ENCODE peak calls at places on chromosome 7, in five cellular contexts. One of them, this sample, is unnamed.

GRCh38 chr7:6530626-6531491 is 20.4 kb downstream of the GRID2IP start:
- DNase-seq in tibial artery: no peak
- DNase-seq in transverse colon: peak; percentile 67
- DNase-seq in fibroblast of mammary gland: no peak
- DNase-seq in heart left ventricle: no peak
- DNase-seq in this sample: no peak

GRCh38 chr7:41491313-41491712 is 211.6 kb downstream of the INHBA start:
- DNase-seq in tibial artery: no peak
- DNase-seq in heart left ventricle: no peak
- DNase-seq in fibroblast of mammary gland: no peak
- DNase-seq in transverse colon: no peak
- DNase-seq in this sample: peak; percentile 38

GRCh38 chr7:80348221-80348620 is 163.6 kb downstream of the GNAT3 start:
- DNase-seq in heart left ventricle: no peak
- DNase-seq in fibroblast of mammary gland: no peak
- DNase-seq in tibial artery: no peak
- DNase-seq in transverse colon: no peak
- DNase-seq in this sample: peak; percentile 6

GRCh38 chr7:48298779-48299178 is 127.5 kb downstream of the ABCA13 start:
- DNase-seq in transverse colon: no peak
- DNase-seq in tibial artery: no peak
- DNase-seq in heart left ventricle: no peak
- DNase-seq in fibroblast of mammary gland: peak; percentile 87
- DNase-seq in this sample: peak; percentile 35

GRCh38 chr7:64892666-64893269 is 10.3 kb upstream of the ZNF273 start:
- DNase-seq in tibial artery: no peak
- DNase-seq in transverse colon: no peak
- DNase-seq in heart left ventricle: no peak
- DNase-seq in fibroblast of mammary gland: no peak
- DNase-seq in this sample: no peak

GRCh38 chr7:81845628-81846259 is 75.9 kb upstream of the HGF start:
- DNase-seq in heart left ventricle: no peak
- DNase-seq in fibroblast of mammary gland: peak; percentile 37
- DNase-seq in tibial artery: no peak
- DNase-seq in transverse colon: no peak
- DNase-seq in this sample: no peak

GRCh38 chr7:103887853-103888602 is 101.4 kb downstream of the RELN start:
- DNase-seq in transverse colon: no peak
- DNase-seq in tibial artery: no peak
- DNase-seq in heart left ventricle: no peak
- DNase-seq in fibroblast of mammary gland: peak; percentile 8
- DNase-seq in this sample: no peak

GRCh38 chr7:158869876-158870275 is 13.5 kb downstream of the DYNC2I1 start:
- DNase-seq in fibroblast of mammary gland: no peak
- DNase-seq in tibial artery: no peak
- DNase-seq in heart left ventricle: no peak
- DNase-seq in transverse colon: no peak
- DNase-seq in this sample: no peak

GRCh38 chr7:104267701-104268368 is 60.0 kb upstream of the ORC5 start:
- DNase-seq in heart left ventricle: no peak
- DNase-seq in tibial artery: no peak
- DNase-seq in fibroblast of mammary gland: peak; percentile 51
- DNase-seq in transverse colon: no peak
- DNase-seq in this sample: peak; percentile 27

GRCh38 chr7:14806886-14807285 is 95.7 kb downstream of the DGKB start:
- DNase-seq in fibroblast of mammary gland: no peak
- DNase-seq in heart left ventricle: no peak
- DNase-seq in transverse colon: no peak
- DNase-seq in tibial artery: no peak
- DNase-seq in this sample: no peak

GRCh38 chr7:116495737-116496136 is 3.8 kb upstream of the CAV2 start:
- DNase-seq in transverse colon: no peak
- DNase-seq in fibroblast of mammary gland: peak; percentile 83
- DNase-seq in heart left ventricle: no peak
- DNase-seq in tibial artery: no peak
- DNase-seq in this sample: peak; percentile 96

GRCh38 chr7:136925049-136925448 is 56.6 kb downstream of the CHRM2 start:
- DNase-seq in tibial artery: no peak
- DNase-seq in heart left ventricle: no peak
- DNase-seq in fibroblast of mammary gland: no peak
- DNase-seq in transverse colon: no peak
- DNase-seq in this sample: no peak

GRCh38 chr7:76063525-76063924 is 15.6 kb downstream of the MDH2 start:
- DNase-seq in tibial artery: no peak
- DNase-seq in fibroblast of mammary gland: no peak
- DNase-seq in heart left ventricle: peak; percentile 81
- DNase-seq in transverse colon: peak; percentile 85
- DNase-seq in this sample: peak; percentile 79

GRCh38 chr7:1567082-1567771 is 2.6 kb downstream of the PSMG3 start:
- DNase-seq in transverse colon: peak; percentile 55
- DNase-seq in fibroblast of mammary gland: peak; percentile 99
- DNase-seq in tibial artery: no peak
- DNase-seq in heart left ventricle: no peak
- DNase-seq in this sample: peak; percentile 49

GRCh38 chr7:139034855-139035587 is 821 bp downstream of the ZC3HAV1L start:
- DNase-seq in transverse colon: peak; percentile 34
- DNase-seq in tibial artery: no peak
- DNase-seq in heart left ventricle: no peak
- DNase-seq in fibroblast of mammary gland: peak; percentile 24
- DNase-seq in this sample: peak; percentile 48

GRCh38 chr7:151631149-151631967 is 111.7 kb upstream of the RHEB start:
- DNase-seq in heart left ventricle: no peak
- DNase-seq in tibial artery: no peak
- DNase-seq in transverse colon: no peak
- DNase-seq in fibroblast of mammary gland: no peak
- DNase-seq in this sample: peak; percentile 41

GRCh38 chr7:2047272-2047581 is 185.5 kb downstream of the MAD1L1 start:
- DNase-seq in heart left ventricle: no peak
- DNase-seq in fibroblast of mammary gland: no peak
- DNase-seq in tibial artery: no peak
- DNase-seq in transverse colon: no peak
- DNase-seq in this sample: no peak

GRCh38 chr7:150942591-150943452 is 35.3 kb downstream of the KCNH2 start:
- DNase-seq in heart left ventricle: peak; percentile 29
- DNase-seq in transverse colon: no peak
- DNase-seq in tibial artery: no peak
- DNase-seq in fibroblast of mammary gland: no peak
- DNase-seq in this sample: no peak

GRCh38 chr7:17651926-17652385 is 288.3 kb downstream of the SNX13 start:
- DNase-seq in heart left ventricle: no peak
- DNase-seq in fibroblast of mammary gland: peak; percentile 97
- DNase-seq in transverse colon: no peak
- DNase-seq in tibial artery: no peak
- DNase-seq in this sample: peak; percentile 73

GRCh38 chr7:131034166-131034881 is 293.4 kb upstream of the MKLN1 start:
- DNase-seq in tibial artery: no peak
- DNase-seq in heart left ventricle: no peak
- DNase-seq in transverse colon: no peak
- DNase-seq in fibroblast of mammary gland: peak; percentile 31
- DNase-seq in this sample: no peak

GRCh38 chr7:123346771-123347170 is 147.0 kb upstream of the SLC13A1 start:
- DNase-seq in transverse colon: no peak
- DNase-seq in fibroblast of mammary gland: no peak
- DNase-seq in tibial artery: no peak
- DNase-seq in heart left ventricle: no peak
- DNase-seq in this sample: no peak

GRCh38 chr7:105353752-105354328 is 34.9 kb downstream of the SRPK2 start:
- DNase-seq in heart left ventricle: peak; percentile 64
- DNase-seq in fibroblast of mammary gland: peak; percentile 64
- DNase-seq in tibial artery: peak; percentile 74
- DNase-seq in transverse colon: peak; percentile 48
- DNase-seq in this sample: no peak

GRCh38 chr7:1086588-1087461 is 1.1 kb upstream of the GPER1 start:
- DNase-seq in fibroblast of mammary gland: peak; percentile 52
- DNase-seq in transverse colon: peak; percentile 83
- DNase-seq in heart left ventricle: peak; percentile 67
- DNase-seq in tibial artery: peak; percentile 83
- DNase-seq in this sample: peak; percentile 73

GRCh38 chr7:92904292-92905131 is 68.1 kb upstream of the CDK6 start:
- DNase-seq in tibial artery: no peak
- DNase-seq in heart left ventricle: no peak
- DNase-seq in fibroblast of mammary gland: peak; percentile 96
- DNase-seq in transverse colon: no peak
- DNase-seq in this sample: peak; percentile 91

GRCh38 chr7:43791-44540 is 148.4 kb upstream of the FAM20C start:
- DNase-seq in heart left ventricle: no peak
- DNase-seq in transverse colon: peak; percentile 4
- DNase-seq in fibroblast of mammary gland: no peak
- DNase-seq in tibial artery: peak; percentile 47
- DNase-seq in this sample: no peak

DNA sequence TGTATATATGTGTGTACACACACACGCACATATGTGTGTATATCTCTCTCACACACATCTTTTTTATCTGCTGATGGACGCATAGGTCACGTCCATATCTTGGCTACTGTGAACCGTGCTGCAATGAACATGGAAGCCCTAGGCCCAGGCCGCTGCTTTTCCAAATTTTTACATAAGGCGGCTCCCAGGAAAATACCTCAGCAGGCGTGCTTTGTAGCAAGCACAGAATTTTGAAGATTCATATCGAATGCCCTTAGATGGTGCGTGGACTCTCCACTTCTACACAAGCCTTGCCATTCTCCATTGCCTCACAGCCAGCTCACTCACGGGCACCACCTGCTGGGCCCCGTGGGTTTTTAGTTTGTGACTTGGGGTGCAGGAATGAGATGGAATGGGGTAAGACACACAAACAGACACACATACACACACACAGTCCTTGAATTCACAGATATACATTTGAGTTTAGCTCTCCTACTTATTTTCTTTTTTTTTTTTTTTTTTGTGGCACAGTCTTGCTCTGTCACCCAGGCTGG is 57.9 kb upstream of the RNF32 start:
- DNase-seq in heart left ventricle: no peak
- DNase-seq in transverse colon: no peak
- DNase-seq in tibial artery: no peak
- DNase-seq in fibroblast of mammary gland: no peak
- DNase-seq in this sample: no peak
- TF ChIP-seq CTCF in heart left ventricle: no peak
- TF ChIP-seq CTCF in transverse colon: no peak
- TF ChIP-seq CTCF in tibial artery: no peak
- TF ChIP-seq CTCF in fibroblast of mammary gland: no peak
- TF ChIP-seq CTCF in this sample: no peak

DNA sequence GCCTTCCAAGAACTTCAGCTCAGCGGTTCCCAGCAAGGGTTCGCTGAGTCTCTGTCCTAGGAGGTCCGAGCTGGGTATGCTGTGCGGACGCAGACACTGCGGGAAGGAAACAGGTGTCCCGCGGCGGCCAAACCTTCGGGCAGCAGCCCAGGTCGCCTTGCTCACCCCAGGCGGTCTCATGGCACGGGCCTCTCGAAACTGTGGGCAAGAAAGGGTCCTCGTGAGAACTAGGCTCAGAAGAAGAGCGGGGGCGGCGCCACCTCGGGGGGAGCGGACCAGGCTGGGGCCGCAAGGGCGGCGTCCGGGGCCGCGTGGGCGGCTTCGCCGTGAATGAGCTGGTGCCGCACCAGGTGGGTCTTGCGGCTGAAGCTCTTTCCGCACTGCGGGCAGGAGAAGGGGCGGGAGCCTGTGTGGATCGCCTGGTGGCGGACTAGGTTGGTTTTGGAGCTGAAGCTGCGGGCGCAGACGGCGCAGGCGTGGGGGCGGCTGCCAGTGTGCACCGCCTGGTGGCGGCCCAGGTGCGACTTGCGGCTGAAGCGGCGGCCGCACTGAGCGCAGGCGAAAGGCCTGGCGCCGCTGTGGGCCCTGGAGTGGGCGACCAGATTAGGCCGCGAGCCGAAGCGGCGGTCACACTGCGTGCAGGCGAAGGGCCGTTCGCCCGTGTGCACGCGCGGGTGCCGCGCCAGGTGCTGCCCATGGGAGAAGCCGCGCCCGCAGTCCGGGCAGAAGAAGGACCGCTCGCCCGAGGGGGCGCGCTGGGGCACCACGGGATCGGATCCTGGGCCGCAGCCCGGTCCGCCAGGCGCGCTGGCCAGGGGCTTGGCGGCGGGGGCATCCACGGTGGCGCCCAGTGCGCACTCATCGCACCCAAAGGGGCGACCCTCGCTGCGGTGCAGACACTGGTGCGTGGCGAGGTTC is 8.6 kb downstream of the ZNF467 start:
- DNase-seq in transverse colon: no peak
- DNase-seq in fibroblast of mammary gland: no peak
- DNase-seq in tibial artery: no peak
- DNase-seq in heart left ventricle: no peak
- DNase-seq in this sample: no peak
- TF ChIP-seq CTCF in transverse colon: no peak
- TF ChIP-seq CTCF in fibroblast of mammary gland: no peak
- TF ChIP-seq CTCF in tibial artery: no peak
- TF ChIP-seq CTCF in heart left ventricle: no peak
- TF ChIP-seq CTCF in this sample: no peak

GRCh38 chr7:143375298-143376034 is 5.7 kb upstream of the ZYX start:
- DNase-seq in fibroblast of mammary gland: no peak
- DNase-seq in heart left ventricle: no peak
- DNase-seq in tibial artery: no peak
- DNase-seq in transverse colon: no peak
- DNase-seq in this sample: no peak

GRCh38 chr7:143374556-143374955 is 6.6 kb upstream of the ZYX start:
- DNase-seq in fibroblast of mammary gland: no peak
- DNase-seq in tibial artery: no peak
- DNase-seq in transverse colon: no peak
- DNase-seq in heart left ventricle: no peak
- DNase-seq in this sample: no peak

GRCh38 chr7:143376396-143376795 is 4.7 kb upstream of the ZYX start:
- DNase-seq in transverse colon: no peak
- DNase-seq in heart left ventricle: no peak
- DNase-seq in fibroblast of mammary gland: no peak
- DNase-seq in tibial artery: peak; percentile 62
- DNase-seq in this sample: no peak

GRCh38 chr7:143372070-143372469 is 9.1 kb upstream of the ZYX start:
- DNase-seq in tibial artery: peak; percentile 79
- DNase-seq in heart left ventricle: peak; percentile 67
- DNase-seq in fibroblast of mammary gland: no peak
- DNase-seq in transverse colon: peak; percentile 81
- DNase-seq in this sample: peak; percentile 96

DNA sequence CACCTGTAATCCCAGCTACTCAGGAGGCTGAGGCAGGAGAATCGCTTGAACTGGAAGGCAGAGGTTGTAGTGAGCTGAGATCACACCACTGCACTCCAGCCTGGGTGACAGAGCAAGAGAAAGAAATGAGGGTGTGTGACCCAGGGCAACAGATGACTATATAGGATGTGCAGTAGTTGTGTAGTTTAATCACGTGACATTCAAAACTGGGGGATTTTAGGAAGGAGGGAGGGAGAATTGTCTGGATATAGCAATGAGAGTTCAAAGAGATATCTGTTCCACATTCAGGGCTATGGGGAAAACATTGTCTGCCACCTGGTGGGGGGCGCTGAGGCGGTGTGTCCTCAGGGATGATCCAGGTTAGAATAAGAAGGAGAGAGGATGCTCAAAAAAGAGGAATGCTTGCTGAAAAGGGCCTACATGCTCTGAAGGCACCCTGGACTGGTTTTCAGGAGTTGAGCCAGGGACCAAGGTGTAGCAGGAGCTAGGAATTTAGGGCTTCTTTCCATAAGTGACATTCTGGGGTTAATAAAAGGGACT is 7.8 kb upstream of the ZYX start:
- DNase-seq in heart left ventricle: no peak
- DNase-seq in fibroblast of mammary gland: no peak
- DNase-seq in tibial artery: no peak
- DNase-seq in transverse colon: no peak
- DNase-seq in this sample: no peak
- TF ChIP-seq CTCF in heart left ventricle: no peak
- TF ChIP-seq CTCF in fibroblast of mammary gland: no peak
- TF ChIP-seq CTCF in tibial artery: no peak
- TF ChIP-seq CTCF in transverse colon: no peak
- TF ChIP-seq CTCF in this sample: no peak

GRCh38 chr7:117949232-117949631 is 76.0 kb upstream of the CTTNBP2 start:
- DNase-seq in tibial artery: no peak
- DNase-seq in fibroblast of mammary gland: peak; percentile 6
- DNase-seq in transverse colon: no peak
- DNase-seq in heart left ventricle: no peak
- DNase-seq in this sample: peak; percentile 69
- TF ChIP-seq CTCF in tibial artery: no peak
- TF ChIP-seq CTCF in fibroblast of mammary gland: no peak
- TF ChIP-seq CTCF in transverse colon: no peak
- TF ChIP-seq CTCF in heart left ventricle: no peak
- TF ChIP-seq CTCF in this sample: no peak